ENCODE peak calls at places on chromosomes 11 and 22, in eight cellular contexts. I, Y, S, T, X, N, F and P are unnamed samples.

GRCh38 chr11:67441731-67442401 is 1.4 kb downstream of the CORO1B start:
- DNase-seq in I (no peak), Y (no peak), S (no peak), T (no peak), X (no peak), N (peak; percentile 46), F (no peak), P (peak; percentile 80)

GRCh38 chr11:106172389-106172991 is 95.0 kb downstream of the AASDHPPT start:
- DNase-seq in I (no peak), Y (no peak), S (no peak), T (no peak), X (no peak), N (no peak), F (no peak), P (no peak)

GRCh38 chr11:93890441-93891051 is 40.1 kb upstream of the VSTM5 start:
- DNase-seq in I (no peak), Y (no peak), S (no peak), T (no peak), X (no peak), N (no peak), F (no peak), P (no peak)

GRCh38 chr11:47395225-47396048 is 13.0 kb upstream of the SLC39A13 start:
- DNase-seq in I (peak; percentile 18), Y (no peak), S (no peak), T (no peak), X (no peak), N (no peak), F (no peak), P (peak; percentile 76)

GRCh38 chr11:19605500-19606371 is 106.9 kb upstream of the NAV2 start:
- DNase-seq in I (peak; percentile 42), Y (no peak), S (no peak), T (no peak), X (no peak), N (no peak), F (no peak), P (no peak)

GRCh38 chr11:75437966-75438659 is 5.1 kb upstream of the KLHL35 start:
- DNase-seq in I (no peak), Y (no peak), S (no peak), T (no peak), X (no peak), N (no peak), F (no peak), P (no peak)

GRCh38 chr11:1744137-1744878 is 6.1 kb downstream of the IFITM10 start:
- DNase-seq in I (peak; percentile 46), Y (no peak), S (no peak), T (no peak), X (no peak), N (no peak), F (no peak), P (peak; percentile 75)

GRCh38 chr22:36900880-36901279 is 12.5 kb upstream of the CSF2RB start:
- DNase-seq in I (no peak), Y (no peak), S (no peak), T (no peak), X (no peak), N (no peak), F (no peak), P (no peak)

GRCh38 chr22:29253561-29254282 is 14.1 kb downstream of the RHBDD3 start:
- DNase-seq in I (no peak), Y (no peak), S (no peak), T (no peak), X (no peak), N (no peak), F (no peak), P (no peak)

GRCh38 chr22:50269573-50270301 is 443 bp downstream of the MAPK11 start:
- DNase-seq in I (peak; percentile 16), Y (no peak), S (no peak), T (no peak), X (peak; percentile 83), N (peak; percentile 56), F (no peak), P (no peak)

GRCh38 chr11:102061276-102061675 is 14.0 kb downstream of the CFAP300 start:
- DNase-seq in I (no peak), Y (no peak), S (no peak), T (no peak), X (no peak), N (no peak), F (no peak), P (no peak)

GRCh38 chr11:73532310-73532709 is 65.6 kb downstream of the FAM168A start:
- DNase-seq in I (no peak), Y (no peak), S (no peak), T (no peak), X (peak; percentile 17), N (no peak), F (no peak), P (no peak)

GRCh38 chr11:105168457-105168856 is 28.9 kb upstream of the CARD18 start:
- DNase-seq in I (no peak), Y (no peak), S (no peak), T (no peak), X (no peak), N (no peak), F (no peak), P (no peak)

GRCh38 chr22:49024775-49025440 is 802.8 kb downstream of the BRD1 start:
- DNase-seq in I (no peak), Y (no peak), S (no peak), T (no peak), X (no peak), N (no peak), F (no peak), P (peak; percentile 61)

GRCh38 chr11:80462211-80462610 is 1021.4 kb upstream of the TENM4 start:
- DNase-seq in I (no peak), Y (no peak), S (no peak), T (no peak), X (no peak), N (no peak), F (no peak), P (no peak)

GRCh38 chr22:50576070-50576469 is 2.2 kb downstream of the CPT1B start:
- DNase-seq in I (no peak), Y (no peak), S (no peak), T (no peak), X (peak; percentile 49), N (peak; percentile 36), F (no peak), P (no peak)

GRCh38 chr22:45846952-45847351 is 130.0 kb downstream of the WNT7B start:
- DNase-seq in I (no peak), Y (no peak), S (no peak), T (no peak), X (no peak), N (no peak), F (no peak), P (no peak)

GRCh38 chr11:3095712-3096361 is 38.6 kb upstream of the CARS1 start:
- DNase-seq in I (no peak), Y (no peak), S (no peak), T (no peak), X (peak; percentile 87), N (no peak), F (no peak), P (peak; percentile 85)

GRCh38 chr11:115892016-115892415 is 387.8 kb upstream of the CADM1 start:
- DNase-seq in I (no peak), Y (no peak), S (no peak), T (no peak), X (no peak), N (no peak), F (no peak), P (no peak)

GRCh38 chr22:19120829-19121630 is 1.2 kb downstream of the DGCR2 start:
- DNase-seq in I (no peak), Y (peak; percentile 88), S (no peak), T (no peak), X (peak; percentile 73), N (no peak), F (peak; percentile 81), P (no peak)